ENCODE peak calls at places on chromosomes 6 and 20, in eight cellular contexts. H is aorta, A is fibroblast of lung, V is pancreas, Q is ovary, G is upper lobe of right lung, F is hepatocyte, D is GM23338. W is an unnamed sample. For H3K36me3, the result is how much of the 10 kb centered on the place peaks cover.

GRCh38 chr20:57440678-57441509 is 49.7 kb downstream of the RBM38 start:
- DNase-seq in H (peak), A (peak), V (peak), Q (peak), G (peak), F (peak), D (peak), W (no peak)

GRCh38 chr6:22521035-22521434 is 48.3 kb upstream of the HDGFL1 start:
- DNase-seq in H (no peak), A (no peak), V (no peak), Q (no peak), G (no peak), F (no peak), D (no peak), W (no peak)

GRCh38 chr6:3162067-3162497 is 4.7 kb upstream of the TUBB2A start:
- DNase-seq in H (no peak), A (peak), V (no peak), Q (no peak), G (no peak), F (peak), D (peak), W (no peak)

GRCh38 chr20:46512943-46513844 is at the start of gene ZNF334:
- DNase-seq in H (peak), A (peak), V (peak), Q (peak), G (peak), F (peak), D (peak), W (peak)

GRCh38 chr6:104064876-104065275 is 794.8 kb downstream of the HACE1 start:
- DNase-seq in H (no peak), A (no peak), V (no peak), Q (no peak), G (no peak), F (no peak), D (no peak), W (no peak)

GRCh38 chr20:57513199-57513598 is 11.7 kb downstream of the CTCFL start:
- DNase-seq in H (no peak), A (no peak), V (no peak), Q (no peak), G (no peak), F (no peak), D (no peak), W (no peak)

GRCh38 chr20:37821691-37822655 is 81.0 kb upstream of the VSTM2L start:
- DNase-seq in H (no peak), A (peak), V (no peak), Q (no peak), G (no peak), F (peak), D (no peak), W (peak)

GRCh38 chr6:159842035-159842434 is 42.0 kb downstream of the PNLDC1 start:
- DNase-seq in H (no peak), A (peak), V (no peak), Q (no peak), G (no peak), F (no peak), D (peak), W (no peak)

GRCh38 chr20:47241345-47241781 is 115.1 kb downstream of the ZMYND8 start:
- DNase-seq in H (no peak), A (peak), V (no peak), Q (peak), G (no peak), F (no peak), D (no peak), W (no peak)

GRCh38 chr6:159716247-159717086 is 10.8 kb upstream of the WTAP start:
- DNase-seq in H (no peak), A (peak), V (peak), Q (no peak), G (no peak), F (peak), D (no peak), W (peak)

GRCh38 chr6:24374612-24375011 is 16.8 kb upstream of the DCDC2 start:
- DNase-seq in H (no peak), A (no peak), V (no peak), Q (no peak), G (no peak), F (no peak), D (no peak), W (no peak)

GRCh38 chr20:33767100-33767499 is 35.3 kb downstream of the ZNF341 start:
- DNase-seq in H (no peak), A (no peak), V (no peak), Q (no peak), G (no peak), F (no peak), D (no peak), W (no peak)

GRCh38 chr20:33781945-33782344 is 29.2 kb upstream of the CHMP4B start:
- DNase-seq in H (no peak), A (no peak), V (no peak), Q (no peak), G (no peak), F (no peak), D (no peak), W (no peak)

GRCh38 chr6:41409489-41409888 is 74.1 kb downstream of the NCR2 start:
- DNase-seq in H (no peak), A (no peak), V (no peak), Q (no peak), G (no peak), F (no peak), D (no peak), W (no peak)

GRCh38 chr6:149855040-149855654 is 9.0 kb downstream of the LRP11 start:
- DNase-seq in H (no peak), A (peak), V (no peak), Q (no peak), G (no peak), F (peak), D (no peak), W (no peak)

GRCh38 chr6:56806368-56806767 is 148.5 kb upstream of the BEND6 start:
- DNase-seq in H (no peak), A (no peak), V (no peak), Q (no peak), G (no peak), F (no peak), D (no peak), W (no peak)

GRCh38 chr20:38669688-38670087 is 54.6 kb upstream of the SLC32A1 start:
- DNase-seq in H (no peak), A (no peak), V (no peak), Q (no peak), G (no peak), F (no peak), D (no peak), W (no peak)

GRCh38 chr20:57476073-57476526 is 48.8 kb downstream of the CTCFL start:
- DNase-seq in H (no peak), A (no peak), V (no peak), Q (no peak), G (peak), F (no peak), D (no peak), W (no peak)

DNA sequence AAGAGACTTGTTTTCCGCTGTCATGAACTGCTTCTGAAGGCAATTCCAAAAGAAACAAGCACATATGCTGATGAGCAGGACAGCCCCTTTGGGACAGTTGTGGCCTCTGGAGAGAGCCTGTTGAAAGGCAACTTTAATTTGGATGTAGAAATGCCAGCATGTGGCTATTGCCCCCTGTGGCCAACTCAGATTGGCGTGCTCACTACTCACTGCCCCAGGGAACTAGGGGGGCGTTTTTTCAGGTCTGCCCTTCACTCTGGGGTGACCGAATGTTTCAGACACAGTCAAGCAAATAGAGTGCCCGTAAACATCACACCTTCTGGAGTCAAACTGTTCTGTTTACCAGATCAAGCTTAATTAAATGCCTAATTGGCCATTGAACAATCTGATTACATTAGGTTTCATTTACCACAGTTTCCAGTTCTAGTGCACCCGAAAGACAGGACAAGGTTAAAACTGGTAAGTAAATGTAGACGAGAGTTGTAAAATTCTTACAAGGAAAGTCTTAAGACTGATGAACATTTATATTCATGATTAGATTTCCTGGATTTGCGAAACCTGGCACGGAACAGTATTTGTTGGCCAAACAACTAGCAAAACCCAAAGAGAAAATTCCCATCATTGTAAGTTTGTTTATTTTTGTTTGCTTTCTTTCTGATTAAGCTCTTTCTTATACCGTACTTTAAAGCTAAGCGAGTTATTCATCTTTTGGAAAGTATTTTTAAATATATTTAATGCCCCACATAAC is 75.9 kb upstream of the SYNJ2 start:
- DNase-seq in H (no peak), A (no peak), V (no peak), Q (no peak), G (no peak), F (no peak), D (peak), W (no peak)
- H3K36me3 ChIP-seq in H (under half), A (under half), V (under half), Q (under half), G (under half), F (under half), D (under half), W (under half)

GRCh38 chr6:80006541-80006940 is 2.1 kb downstream of the TTK start:
- DNase-seq in H (no peak), A (no peak), V (no peak), Q (no peak), G (no peak), F (no peak), D (no peak), W (no peak)
- H3K36me3 ChIP-seq in H (under half), A (under half), V (under half), Q (under half), G (under half), F (under half), D (under half), W (half or more)

DNA sequence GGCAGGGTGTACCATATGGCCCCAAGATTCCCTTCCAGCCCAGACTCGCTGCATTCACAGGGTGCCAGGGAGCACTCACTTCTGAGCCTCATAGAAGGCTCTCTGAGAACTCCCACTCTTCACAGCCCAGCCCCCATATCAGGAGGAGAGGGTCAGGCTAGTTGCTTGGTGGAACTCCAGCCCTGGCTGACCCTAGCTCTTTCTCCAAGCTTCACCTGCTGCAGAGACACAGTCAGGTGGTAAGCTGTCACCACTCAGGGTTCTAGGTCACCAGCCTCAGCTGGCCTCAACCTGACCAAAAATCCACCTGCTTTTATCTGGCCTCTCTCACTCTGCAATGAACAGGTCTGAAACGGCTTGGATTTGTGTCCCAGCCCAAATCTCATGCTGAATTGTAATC is 162.7 kb upstream of the MLN start:
- DNase-seq in H (no peak), A (no peak), V (no peak), Q (no peak), G (peak), F (no peak), D (no peak), W (no peak)
- H3K36me3 ChIP-seq in H (under half), A (under half), V (under half), Q (under half), G (under half), F (under half), D (under half), W (under half)

DNA sequence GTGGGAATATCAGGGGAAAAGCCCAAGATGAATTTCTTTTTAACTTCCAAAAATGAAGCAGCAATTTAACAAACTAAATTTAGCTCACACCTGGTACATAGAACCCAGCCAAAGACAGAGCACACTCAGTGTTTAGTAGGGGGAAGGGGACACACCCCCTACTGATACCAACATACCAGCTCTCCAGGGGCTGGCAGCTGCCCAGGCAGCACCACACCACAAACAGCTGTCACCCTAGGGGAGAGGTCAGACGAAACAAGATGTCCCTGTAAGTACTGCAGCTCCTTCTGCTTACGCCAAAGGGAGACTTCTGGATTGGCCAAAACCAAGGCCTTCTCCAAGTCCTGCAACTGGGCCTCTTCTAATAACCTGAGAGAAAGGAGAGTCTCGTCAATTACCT is 26.0 kb downstream of the MDN1 start:
- DNase-seq in H (no peak), A (peak), V (no peak), Q (no peak), G (no peak), F (no peak), D (no peak), W (no peak)
- H3K36me3 ChIP-seq in H (under half), A (under half), V (under half), Q (under half), G (half or more), F (under half), D (half or more), W (under half)

GRCh38 chr6:151027295-151027747 is 161.8 kb downstream of the MTHFD1L start:
- DNase-seq in H (no peak), A (no peak), V (no peak), Q (no peak), G (no peak), F (no peak), D (no peak), W (no peak)

GRCh38 chr6:151032034-151032433 is 166.5 kb downstream of the MTHFD1L start:
- DNase-seq in H (no peak), A (no peak), V (no peak), Q (peak), G (no peak), F (no peak), D (no peak), W (no peak)

GRCh38 chr6:151027936-151028838 is 162.7 kb downstream of the MTHFD1L start:
- DNase-seq in H (no peak), A (no peak), V (no peak), Q (peak), G (no peak), F (no peak), D (no peak), W (no peak)

GRCh38 chr6:151026021-151026663 is 160.6 kb downstream of the MTHFD1L start:
- DNase-seq in H (no peak), A (peak), V (no peak), Q (no peak), G (no peak), F (no peak), D (no peak), W (no peak)

DNA sequence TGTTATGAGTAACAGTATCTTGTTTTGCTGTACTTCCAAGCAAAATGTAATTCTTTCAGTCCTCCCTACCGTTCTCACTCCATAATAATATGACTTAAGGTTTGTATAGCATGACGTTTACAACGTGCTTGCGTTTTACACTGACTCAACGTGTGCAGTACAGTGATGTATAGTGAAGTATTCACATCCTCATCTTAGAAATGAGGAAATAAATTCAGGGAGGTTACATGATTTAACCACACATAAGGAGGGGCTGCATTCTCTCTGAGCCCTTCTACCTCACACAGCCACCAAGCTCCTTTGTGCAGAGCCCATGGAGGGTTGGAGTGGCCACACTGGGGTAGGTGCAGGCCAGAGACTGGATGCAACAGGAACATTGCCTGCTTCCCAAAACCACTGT is 164.5 kb downstream of the MTHFD1L start:
- DNase-seq in H (no peak), A (no peak), V (no peak), Q (no peak), G (no peak), F (no peak), D (no peak), W (no peak)
- H3K36me3 ChIP-seq in H (under half), A (under half), V (under half), Q (under half), G (under half), F (under half), D (under half), W (under half)

DNA sequence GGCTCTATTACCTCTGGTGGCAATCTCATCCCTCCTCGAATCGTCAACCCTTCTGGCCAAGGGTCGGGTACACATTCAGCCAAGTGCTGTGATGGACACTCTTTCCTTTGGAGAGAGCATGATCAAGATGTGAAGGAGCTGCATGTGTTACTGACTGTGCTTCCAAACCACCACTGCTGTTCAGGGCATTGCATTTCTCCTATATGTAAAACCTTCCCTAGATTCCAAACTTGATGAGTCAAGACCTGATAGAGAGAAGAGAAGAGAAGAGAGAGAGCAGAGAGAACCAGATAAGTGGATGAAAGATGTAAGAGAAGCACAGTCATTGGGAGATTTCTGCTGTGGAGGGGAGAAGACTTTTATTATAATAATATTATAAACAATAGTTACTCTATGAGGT is 162.2 kb downstream of the KCNQ5 start:
- DNase-seq in H (no peak), A (peak), V (no peak), Q (no peak), G (no peak), F (no peak), D (no peak), W (no peak)
- H3K36me3 ChIP-seq in H (under half), A (under half), V (under half), Q (under half), G (under half), F (under half), D (under half), W (under half)

DNA sequence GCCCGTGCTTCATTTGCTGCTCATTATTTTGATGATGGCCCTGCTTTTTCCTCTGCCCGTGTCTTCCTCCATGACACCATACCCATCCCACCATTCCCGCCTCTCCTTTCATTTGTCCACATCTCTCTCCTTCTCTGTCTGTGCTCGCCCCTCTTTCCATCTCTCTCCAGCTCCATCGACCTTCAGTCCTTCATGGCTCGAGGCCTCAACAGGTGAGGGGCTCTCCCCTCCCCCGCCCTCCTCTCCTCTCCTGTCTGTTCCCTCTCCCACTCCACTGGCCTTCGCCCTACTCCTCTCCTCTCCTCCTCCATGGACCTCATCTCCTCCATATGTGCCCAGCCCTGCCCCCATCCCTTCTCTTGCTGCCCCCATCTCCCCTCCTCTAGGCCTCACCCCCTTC is 12.1 kb upstream of the ZBTB9 start:
- DNase-seq in H (no peak), A (no peak), V (no peak), Q (no peak), G (no peak), F (no peak), D (no peak), W (no peak)
- H3K36me3 ChIP-seq in H (under half), A (under half), V (under half), Q (under half), G (under half), F (under half), D (under half), W (half or more)

GRCh38 chr20:24972341-24972740 is 20.2 kb downstream of the APMAP start:
- DNase-seq in H (no peak), A (no peak), V (peak), Q (no peak), G (no peak), F (no peak), D (no peak), W (no peak)
- H3K36me3 ChIP-seq in H (under half), A (under half), V (under half), Q (under half), G (half or more), F (under half), D (under half), W (under half)